ENCODE peak calls at places on chromosomes 11 and 22, in four cellular contexts. One of them, this sample, is unnamed.

GRCh38 chr11:118883368-118884071 is at the start of gene CXCR5:
- DNase-seq in H1: no peak
- DNase-seq in H9: no peak
- DNase-seq in neuronal stem cell: no peak
- DNase-seq in this sample: peak

GRCh38 chr22:19797086-19797485 is 36.5 kb downstream of the TBX1 start:
- DNase-seq in H1: no peak
- DNase-seq in H9: no peak
- DNase-seq in neuronal stem cell: no peak
- DNase-seq in this sample: no peak

GRCh38 chr11:116813781-116814471 is 9.2 kb downstream of the APOA4 start:
- DNase-seq in H1: no peak
- DNase-seq in H9: no peak
- DNase-seq in neuronal stem cell: no peak
- DNase-seq in this sample: no peak

GRCh38 chr11:128463386-128463829 is 124.0 kb downstream of the ETS1 start:
- DNase-seq in H1: no peak
- DNase-seq in H9: no peak
- DNase-seq in neuronal stem cell: no peak
- DNase-seq in this sample: peak

GRCh38 chr11:129295746-129296145 is 79.9 kb upstream of the BARX2 start:
- DNase-seq in H1: no peak
- DNase-seq in H9: no peak
- DNase-seq in neuronal stem cell: no peak
- DNase-seq in this sample: no peak

GRCh38 chr22:30665786-30666185 is 1.9 kb downstream of the DUSP18 start:
- DNase-seq in H1: no peak
- DNase-seq in H9: no peak
- DNase-seq in neuronal stem cell: no peak
- DNase-seq in this sample: no peak

GRCh38 chr22:25475554-25476022 is 88.9 kb upstream of the GRK3 start:
- DNase-seq in H1: no peak
- DNase-seq in H9: no peak
- DNase-seq in neuronal stem cell: no peak
- DNase-seq in this sample: peak

GRCh38 chr11:19220903-19221682 is 19.3 kb upstream of the CSRP3 start:
- DNase-seq in H1: no peak
- DNase-seq in H9: no peak
- DNase-seq in neuronal stem cell: no peak
- DNase-seq in this sample: no peak

GRCh38 chr11:46252373-46252914 is 25.0 kb upstream of the CREB3L1 start:
- DNase-seq in H1: no peak
- DNase-seq in H9: peak
- DNase-seq in neuronal stem cell: no peak
- DNase-seq in this sample: peak

GRCh38 chr11:8913961-8914660 is 3.1 kb downstream of the AKIP1 start:
- DNase-seq in H1: peak
- DNase-seq in H9: peak
- DNase-seq in neuronal stem cell: peak
- DNase-seq in this sample: peak

GRCh38 chr22:27241430-27242110 is 560.0 kb downstream of the MN1 start:
- DNase-seq in H1: no peak
- DNase-seq in H9: no peak
- DNase-seq in neuronal stem cell: no peak
- DNase-seq in this sample: peak

GRCh38 chr11:118911880-118912741 is 13.6 kb downstream of the BCL9L start:
- DNase-seq in H1: peak
- DNase-seq in H9: peak
- DNase-seq in neuronal stem cell: no peak
- DNase-seq in this sample: peak

GRCh38 chr11:8070417-8071101 is 10.5 kb upstream of the TUB start:
- DNase-seq in H1: no peak
- DNase-seq in H9: no peak
- DNase-seq in neuronal stem cell: no peak
- DNase-seq in this sample: peak

GRCh38 chr11:130418756-130419155 is 9.7 kb downstream of the ADAMTS8 start:
- DNase-seq in H1: no peak
- DNase-seq in H9: no peak
- DNase-seq in neuronal stem cell: no peak
- DNase-seq in this sample: no peak
- H4K8ac ChIP-seq in H1: no peak
- H4K8ac ChIP-seq in H9: no peak
- H4K8ac ChIP-seq in neuronal stem cell: no peak
- H4K8ac ChIP-seq in this sample: no peak

GRCh38 chr22:42993651-42994275 is 21.2 kb downstream of the PACSIN2 start:
- DNase-seq in H1: no peak
- DNase-seq in H9: no peak
- DNase-seq in neuronal stem cell: no peak
- DNase-seq in this sample: peak
- H2BK12ac ChIP-seq in H1: no peak
- H2BK12ac ChIP-seq in H9: no peak
- H2BK12ac ChIP-seq in neuronal stem cell: no peak
- H2BK12ac ChIP-seq in this sample: no peak

DNA sequence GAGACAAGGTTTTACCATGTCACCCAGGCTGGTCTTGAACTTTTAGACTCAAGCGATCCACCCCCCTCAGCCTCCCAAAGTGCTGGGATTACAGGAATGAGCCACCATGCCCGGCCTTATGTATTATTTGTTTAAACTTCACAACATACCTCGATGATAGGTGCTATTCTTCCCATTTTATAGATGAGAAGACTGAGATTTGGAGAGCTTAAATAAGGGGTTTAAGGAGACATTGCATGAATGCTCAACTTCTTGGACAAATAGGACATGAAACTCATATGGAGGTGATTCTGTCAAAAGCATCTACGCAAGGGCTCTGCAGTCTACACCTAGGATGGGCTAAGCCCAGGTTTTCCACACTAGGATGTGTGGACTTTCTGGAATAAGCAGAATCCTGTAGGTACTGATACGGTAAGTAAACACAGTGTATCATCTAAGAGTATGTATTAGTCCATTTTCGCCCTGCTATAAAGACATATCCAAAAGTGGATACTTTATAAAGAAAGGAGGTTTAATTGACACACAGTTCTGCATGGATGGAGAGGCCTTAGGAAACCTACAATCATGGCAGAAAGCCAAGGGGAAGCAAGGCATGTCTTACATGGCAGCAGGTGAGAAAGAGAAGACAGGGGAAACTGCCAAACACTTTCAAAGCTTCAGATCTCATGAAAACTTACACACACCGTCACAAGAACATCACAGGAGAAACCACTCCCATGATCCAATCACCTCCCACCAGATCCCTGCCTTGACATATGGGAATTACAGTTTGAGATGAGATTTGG is 62.8 kb upstream of the CAPRIN1 start:
- DNase-seq in H1: no peak
- DNase-seq in H9: no peak
- DNase-seq in neuronal stem cell: no peak
- DNase-seq in this sample: no peak
- H2BK15ac ChIP-seq in H1: no peak
- H2BK15ac ChIP-seq in H9: no peak
- H2BK15ac ChIP-seq in neuronal stem cell: no peak
- H2BK15ac ChIP-seq in this sample: no peak

DNA sequence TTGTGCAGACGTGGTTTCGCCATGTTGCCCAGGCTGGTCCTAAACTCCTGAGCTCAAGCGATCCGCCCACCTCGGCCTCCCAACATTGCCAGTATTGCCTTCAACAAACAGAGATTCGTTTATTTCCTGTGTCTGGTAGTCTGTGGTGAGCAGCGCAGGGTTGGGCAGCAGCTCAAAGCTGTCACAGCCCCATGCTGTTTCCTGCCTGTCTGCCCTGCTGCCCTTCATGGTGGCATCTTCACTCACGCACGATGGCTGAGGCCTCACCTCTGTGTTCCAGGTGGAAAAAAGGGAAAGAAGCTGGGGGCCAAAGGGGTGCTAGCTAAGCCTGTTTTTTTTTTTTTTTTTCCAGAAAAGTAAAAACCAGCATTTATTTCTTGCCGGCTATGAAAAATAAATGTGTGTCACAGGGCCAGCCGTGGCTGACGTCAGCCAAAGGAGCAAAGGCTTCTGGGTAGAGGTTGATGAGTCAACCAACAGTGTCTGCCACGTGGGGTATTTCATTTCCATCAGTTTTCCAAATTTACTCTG is 28.8 kb downstream of the TBC1D22A start:
- DNase-seq in H1: no peak
- DNase-seq in H9: no peak
- DNase-seq in neuronal stem cell: no peak
- DNase-seq in this sample: peak
- H4K8ac ChIP-seq in H1: no peak
- H4K8ac ChIP-seq in H9: no peak
- H4K8ac ChIP-seq in neuronal stem cell: no peak
- H4K8ac ChIP-seq in this sample: no peak

DNA sequence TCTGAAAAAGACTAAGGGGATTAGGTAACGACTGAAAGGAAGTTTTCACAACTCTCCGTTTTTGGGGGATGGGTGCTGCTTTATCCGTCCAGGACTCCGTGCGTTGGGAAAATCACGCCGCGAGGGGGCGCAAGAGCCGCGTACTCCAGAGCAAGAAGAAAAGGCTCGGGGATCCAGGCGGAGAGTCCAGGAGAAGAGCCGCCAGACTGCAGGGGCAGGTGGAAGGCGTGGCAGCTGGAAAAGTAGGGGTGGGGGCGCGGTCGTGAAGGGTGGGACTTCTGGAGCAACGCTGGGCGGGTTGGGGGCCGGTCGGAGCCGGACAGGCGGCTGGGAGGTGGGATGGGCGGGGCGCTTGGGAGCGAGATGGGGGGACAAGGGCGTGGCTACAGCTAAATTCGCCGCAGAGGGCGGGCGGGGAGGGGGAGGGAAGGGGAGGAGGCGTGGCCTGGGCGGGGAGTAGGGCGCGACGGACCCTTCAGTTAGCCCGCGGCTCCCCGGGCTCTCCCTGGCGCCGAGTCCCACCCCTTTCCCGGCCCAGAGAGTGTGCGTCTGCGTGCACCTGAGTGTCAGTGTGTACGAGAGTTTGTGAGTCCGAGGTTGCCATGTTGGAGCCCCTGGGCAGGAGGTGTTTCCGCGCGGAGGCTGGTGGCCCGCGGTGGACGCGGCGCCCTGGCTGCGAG is 613 bp upstream of the ARHGEF17 start:
- DNase-seq in H1: peak
- DNase-seq in H9: peak
- DNase-seq in neuronal stem cell: peak
- DNase-seq in this sample: peak
- H2BK12ac ChIP-seq in H1: peak
- H2BK12ac ChIP-seq in H9: no peak
- H2BK12ac ChIP-seq in neuronal stem cell: peak
- H2BK12ac ChIP-seq in this sample: peak

GRCh38 chr11:111195192-111195591 is 50.3 kb upstream of the POU2AF2 start:
- DNase-seq in H1: no peak
- DNase-seq in H9: no peak
- DNase-seq in neuronal stem cell: no peak
- DNase-seq in this sample: no peak
- H2BK15ac ChIP-seq in H1: no peak
- H2BK15ac ChIP-seq in H9: no peak
- H2BK15ac ChIP-seq in neuronal stem cell: no peak
- H2BK15ac ChIP-seq in this sample: no peak

GRCh38 chr11:36265793-36266628 is 23.2 kb downstream of the COMMD9 start:
- DNase-seq in H1: peak
- DNase-seq in H9: peak
- DNase-seq in neuronal stem cell: peak
- DNase-seq in this sample: peak
- H4K8ac ChIP-seq in H1: no peak
- H4K8ac ChIP-seq in H9: no peak
- H4K8ac ChIP-seq in neuronal stem cell: no peak
- H4K8ac ChIP-seq in this sample: no peak

GRCh38 chr11:10674440-10674855 is 19.1 kb downstream of the IRAG1 start:
- DNase-seq in H1: no peak
- DNase-seq in H9: no peak
- DNase-seq in neuronal stem cell: no peak
- DNase-seq in this sample: peak
- H2BK12ac ChIP-seq in H1: no peak
- H2BK12ac ChIP-seq in H9: no peak
- H2BK12ac ChIP-seq in neuronal stem cell: no peak
- H2BK12ac ChIP-seq in this sample: peak

GRCh38 chr11:29214833-29215232 is 802.0 kb downstream of the KCNA4 start:
- DNase-seq in H1: no peak
- DNase-seq in H9: no peak
- DNase-seq in neuronal stem cell: no peak
- DNase-seq in this sample: peak

GRCh38 chr11:29217901-29218300 is 798.9 kb downstream of the KCNA4 start:
- DNase-seq in H1: no peak
- DNase-seq in H9: no peak
- DNase-seq in neuronal stem cell: no peak
- DNase-seq in this sample: no peak
- H2BK15ac ChIP-seq in H1: no peak
- H2BK15ac ChIP-seq in H9: no peak
- H2BK15ac ChIP-seq in neuronal stem cell: no peak
- H2BK15ac ChIP-seq in this sample: no peak

This sample was measured in mesenchymal stem cell.